ENCODE peak calls at places on chromosomes 11 and 22, in ten cellular contexts. Z, T, E, C, F, B, I, A, R and Y are unnamed samples.

GRCh38 chr11:107593941-107594340 is 3.0 kb downstream of the ELMOD1 start:
- DNase-seq in B (no peak), R (no peak), F (no peak), Z (no peak), A (no peak), C (no peak), I (no peak), T (no peak), E (no peak), Y (no peak)

GRCh38 chr11:130070829-130071205 is 1.1 kb downstream of the APLP2 start:
- DNase-seq in I (peak), F (no peak), A (peak), B (no peak), R (no peak), C (peak), E (no peak), Z (peak), T (no peak), Y (peak)

GRCh38 chr22:50182176-50183081 is 3.3 kb upstream of the TRABD start:
- DNase-seq in R (no peak), F (no peak), Z (peak), A (no peak), E (no peak), B (no peak), I (no peak), T (peak), C (no peak), Y (peak)

GRCh38 chr11:1926156-1927031 is 6.9 kb downstream of the TNNT3 start:
- DNase-seq in Z (no peak), C (no peak), T (no peak), I (no peak), A (no peak), R (no peak), E (no peak), B (no peak), F (no peak), Y (no peak)

GRCh38 chr11:11966826-11967668 is 41.4 kb downstream of the DKK3 start:
- DNase-seq in Z (peak), E (no peak), F (no peak), R (peak), T (peak), B (no peak), I (no peak), C (peak), A (peak), Y (peak)

GRCh38 chr11:112363527-112363926 is 102.9 kb upstream of the PLET1 start:
- DNase-seq in T (no peak), I (peak), F (no peak), R (no peak), E (no peak), A (peak), Z (no peak), C (peak), B (no peak), Y (no peak)

GRCh38 chr22:27406389-27406861 is 395.1 kb downstream of the MN1 start:
- DNase-seq in T (no peak), E (no peak), B (no peak), Z (no peak), R (peak), C (no peak), I (no peak), A (peak), F (no peak), Y (no peak)

GRCh38 chr11:131609317-131609716 is 238.9 kb downstream of the NTM start:
- DNase-seq in R (peak), E (no peak), I (peak), B (peak), T (no peak), Z (no peak), F (peak), C (no peak), A (peak), Y (no peak)

GRCh38 chr11:126456783-126457542 is 101.5 kb downstream of the ST3GAL4 start:
- DNase-seq in B (no peak), I (no peak), Z (no peak), R (no peak), C (no peak), A (no peak), T (no peak), F (no peak), E (no peak), Y (no peak)

GRCh38 chr22:35956850-35957249 is 71.8 kb downstream of the RBFOX2 start:
- DNase-seq in F (no peak), A (no peak), Z (no peak), R (no peak), I (no peak), E (no peak), B (no peak), T (no peak), C (no peak), Y (no peak)

GRCh38 chr22:46528121-46528610 is 9.3 kb downstream of the CELSR1 start:
- DNase-seq in I (peak), B (no peak), C (peak), E (no peak), A (peak), F (peak), Z (no peak), R (peak), T (no peak), Y (no peak)

DNA sequence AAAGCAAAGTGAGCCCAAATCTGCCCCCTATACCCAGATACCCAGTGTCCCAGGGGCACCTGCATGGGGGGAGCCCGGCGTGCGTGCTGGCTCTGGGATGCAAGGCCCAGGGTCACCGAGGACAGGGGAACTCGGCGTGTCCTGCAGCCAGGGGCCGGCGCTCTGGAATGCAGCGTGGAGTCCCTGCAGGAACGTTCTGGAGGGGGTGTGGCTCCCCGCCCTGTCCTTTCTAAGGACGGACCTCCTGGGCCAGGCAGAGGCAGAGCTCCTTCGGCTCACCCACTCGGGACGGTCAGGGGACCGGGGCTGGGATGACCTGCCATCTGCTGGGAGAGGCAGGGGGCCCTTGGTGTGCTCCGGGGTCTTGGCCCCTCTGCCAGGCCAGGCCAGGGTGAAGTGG is 1196.8 kb downstream of the BRD1 start:
- DNase-seq in E (no peak), R (no peak), C (no peak), I (no peak), A (no peak), F (no peak), Z (no peak), B (no peak), T (no peak), Y (no peak)
- H3K4me3 ChIP-seq in E (no peak), R (no peak), C (no peak), I (no peak), A (no peak), F (no peak), Z (no peak), B (no peak), T (no peak), Y (no peak)

GRCh38 chr11:18749681-18750319 is 23.8 kb upstream of the IGSF22 start:
- DNase-seq in B (no peak), C (peak), T (no peak), Z (peak), I (peak), F (peak), A (peak), R (peak), E (no peak), Y (no peak)
- H3K4me3 ChIP-seq in B (no peak), C (no peak), T (no peak), Z (no peak), I (no peak), F (no peak), A (no peak), R (no peak), E (no peak), Y (no peak)

GRCh38 chr11:62552465-62552782 is 5.8 kb upstream of the AHNAK start:
- DNase-seq in T (no peak), R (peak), Z (no peak), A (peak), F (no peak), I (no peak), E (no peak), B (no peak), C (peak), Y (no peak)
- H3K4me3 ChIP-seq in T (no peak), R (no peak), Z (no peak), A (peak), F (no peak), I (no peak), E (peak), B (peak), C (peak), Y (no peak)

DNA sequence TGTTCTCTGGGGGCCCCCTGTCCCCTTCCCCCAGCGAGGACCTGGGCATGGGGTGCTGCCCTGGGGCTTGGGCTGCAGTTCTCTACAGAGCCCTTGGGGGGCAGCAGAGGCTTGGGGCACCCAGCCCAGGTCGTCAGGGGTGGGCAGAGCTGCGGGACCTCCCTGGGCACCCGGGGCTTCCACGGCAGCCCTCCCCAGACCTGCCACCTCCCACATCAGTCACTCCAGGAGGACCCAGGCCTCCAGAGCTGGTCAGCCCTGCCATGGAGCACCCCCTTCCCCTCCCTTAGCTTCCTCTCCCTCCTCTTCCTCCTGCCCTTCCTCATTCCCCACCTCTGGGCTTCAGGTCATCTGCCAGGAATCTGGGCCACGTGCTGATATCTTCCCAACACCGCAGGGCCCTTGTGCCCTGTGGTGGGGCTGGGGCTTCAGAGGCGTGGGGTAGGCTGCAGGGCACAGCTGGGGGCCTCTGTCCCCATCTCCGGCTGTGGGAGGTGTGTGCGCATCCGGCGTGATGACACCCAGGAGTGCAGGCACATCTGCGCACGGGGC is 5.8 kb downstream of the TSPAN4 start:
- DNase-seq in F (no peak), Z (peak), C (no peak), R (no peak), B (no peak), T (peak), E (no peak), A (peak), I (no peak), Y (peak)
- H3K4me3 ChIP-seq in F (no peak), Z (no peak), C (no peak), R (no peak), B (no peak), T (no peak), E (peak), A (peak), I (no peak), Y (no peak)

GRCh38 chr11:118530683-118531596 is at the start of gene TMEM25:
- DNase-seq in Z (peak), T (peak), A (peak), I (peak), R (peak), C (peak), E (no peak), F (no peak), B (no peak), Y (peak)

GRCh38 chr11:118530180-118530682 is 761 bp upstream of the TMEM25 start:
- DNase-seq in B (no peak), A (peak), C (peak), R (peak), E (no peak), I (peak), F (no peak), Z (no peak), T (peak), Y (peak)

GRCh38 chr11:118531597-118532084 is 649 bp downstream of the TMEM25 start:
- DNase-seq in C (no peak), I (no peak), T (no peak), F (no peak), R (peak), A (no peak), E (no peak), Z (no peak), B (no peak), Y (no peak)

GRCh38 chr11:118528511-118528910 is 1.2 kb downstream of the TTC36 start:
- DNase-seq in C (no peak), A (no peak), B (no peak), R (no peak), I (no peak), Z (no peak), T (no peak), F (no peak), E (no peak), Y (no peak)

DNA sequence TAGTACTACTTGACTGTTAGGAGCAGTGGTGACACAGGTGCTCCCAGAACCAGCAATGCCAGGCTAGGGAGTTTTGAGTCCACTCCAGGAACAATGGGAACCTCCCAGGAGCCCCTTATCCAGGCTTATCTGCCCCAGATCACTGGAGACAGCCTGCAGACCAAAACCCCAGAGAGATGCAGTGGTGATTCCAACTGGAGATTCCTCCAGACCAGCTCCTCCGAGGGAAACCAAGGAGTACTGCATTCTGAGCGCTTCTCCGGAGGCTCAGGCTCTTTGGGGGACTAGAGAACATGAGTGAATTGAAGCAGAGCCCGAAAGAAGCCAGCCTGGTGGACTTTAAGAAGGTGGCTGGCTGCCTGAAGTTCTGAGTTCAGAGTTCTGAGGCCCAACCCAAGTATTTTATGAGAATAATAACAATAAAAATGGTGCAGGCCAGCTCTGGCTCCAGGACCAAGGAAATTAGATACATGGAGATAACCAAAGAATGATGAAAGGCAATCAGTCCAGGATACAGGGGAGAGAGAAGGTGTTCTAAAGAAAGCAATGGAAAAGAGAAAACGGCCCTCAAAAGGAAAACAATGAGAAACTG is 1.3 kb upstream of the TMEM25 start:
- DNase-seq in E (no peak), Z (no peak), A (no peak), F (no peak), I (no peak), R (no peak), C (no peak), B (no peak), T (no peak), Y (no peak)
- H3K4me3 ChIP-seq in E (peak), Z (peak), A (peak), F (peak), I (peak), R (peak), C (peak), B (peak), T (no peak), Y (no peak)

GRCh38 chr22:45211848-45212247 is 28.8 kb downstream of the KIAA0930 start:
- DNase-seq in Z (no peak), B (no peak), T (no peak), A (peak), R (no peak), F (no peak), E (no peak), C (no peak), I (no peak), Y (no peak)
- H3K4me3 ChIP-seq in Z (peak), B (peak), T (no peak), A (peak), R (no peak), F (no peak), E (peak), C (no peak), I (peak), Y (no peak)

DNA sequence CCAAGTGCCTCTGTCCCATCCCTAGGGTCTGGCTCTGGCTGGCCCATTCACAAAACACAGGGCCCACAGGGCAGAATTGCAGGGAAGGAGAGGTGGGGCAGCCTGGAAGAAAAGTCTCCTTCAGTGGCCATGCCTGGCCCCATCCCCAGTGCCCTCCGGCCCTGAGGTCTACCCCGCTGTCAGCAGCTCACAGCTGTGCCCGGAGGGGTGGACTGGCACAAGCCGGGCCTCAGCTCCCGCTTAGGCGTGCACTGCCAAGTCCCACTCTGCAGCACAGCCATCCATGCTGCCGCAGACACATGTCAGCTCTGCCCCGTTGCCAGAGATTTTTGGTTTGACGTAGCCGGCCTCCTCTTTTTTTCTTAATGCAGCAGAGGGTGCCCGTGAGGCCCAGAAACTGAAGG is 3.9 kb upstream of the SCN2B start:
- DNase-seq in A (peak), F (no peak), C (no peak), E (no peak), Z (peak), R (peak), I (no peak), T (no peak), B (no peak), Y (no peak)
- H3K4me3 ChIP-seq in A (no peak), F (no peak), C (no peak), E (peak), Z (no peak), R (no peak), I (no peak), T (no peak), B (no peak), Y (no peak)

DNA sequence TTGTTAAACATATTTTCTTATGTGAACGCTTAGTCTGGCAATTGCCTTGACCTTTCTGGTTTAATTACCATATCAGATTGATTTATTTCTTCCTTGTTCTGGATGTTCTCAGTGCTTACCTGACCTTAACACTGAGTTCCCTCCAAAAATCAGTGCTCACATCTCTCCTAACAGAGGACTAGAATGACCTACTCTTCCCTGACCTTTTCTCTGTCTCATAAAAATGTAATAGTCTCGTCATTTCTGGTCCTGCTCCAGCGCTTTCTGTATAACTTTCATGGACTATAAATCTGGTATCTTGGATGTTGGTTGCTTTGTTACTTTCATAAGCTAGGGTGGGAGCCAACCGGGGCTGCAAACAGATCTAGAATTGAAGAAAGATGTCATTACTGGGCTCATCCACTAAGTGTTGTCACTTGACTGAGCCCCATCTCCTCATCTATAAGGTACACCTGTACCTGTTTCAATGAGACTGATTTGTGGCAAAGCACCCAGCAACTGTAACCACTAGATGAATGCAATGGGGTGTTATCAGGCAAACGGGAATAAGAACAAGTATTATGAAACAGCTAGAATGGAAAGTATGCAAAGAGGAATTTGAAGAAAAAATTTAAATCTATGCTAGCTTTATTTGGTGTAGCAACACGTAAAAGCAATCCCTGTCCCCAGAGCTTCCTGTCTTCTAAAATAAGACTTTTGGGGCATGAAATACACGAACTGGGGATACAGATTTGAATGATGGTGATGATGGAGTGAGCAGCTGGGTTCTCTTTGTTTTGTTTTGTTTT is 2.4 kb downstream of the FADS2 start:
- DNase-seq in E (no peak), Z (no peak), T (no peak), I (no peak), B (no peak), A (peak), F (no peak), R (no peak), C (no peak), Y (no peak)
- H3K4me3 ChIP-seq in E (no peak), Z (no peak), T (no peak), I (peak), B (peak), A (peak), F (peak), R (no peak), C (peak), Y (no peak)